ENCODE peak calls at places on chromosomes 13 and 19, in five cellular contexts. One of them, this sample, is unnamed.

GRCh38 chr13:26202365-26202972 is 19.6 kb downstream of the RNF6 start:
- DNase-seq in foreskin fibroblast: peak
- DNase-seq in Peyer's patch: no peak
- DNase-seq in esophagus squamous epithelium: no peak
- DNase-seq in epithelial cell of proximal tubule: no peak
- DNase-seq in this sample: no peak

GRCh38 chr19:8571006-8571411 is 6.2 kb downstream of the MYO1F start:
- DNase-seq in foreskin fibroblast: peak
- DNase-seq in Peyer's patch: peak
- DNase-seq in esophagus squamous epithelium: no peak
- DNase-seq in epithelial cell of proximal tubule: no peak
- DNase-seq in this sample: no peak

GRCh38 chr13:23350009-23350408 is 83.5 kb downstream of the SACS start:
- DNase-seq in foreskin fibroblast: peak
- DNase-seq in Peyer's patch: no peak
- DNase-seq in esophagus squamous epithelium: no peak
- DNase-seq in epithelial cell of proximal tubule: peak
- DNase-seq in this sample: no peak

GRCh38 chr19:39406656-39407393 is at the start of gene ZFP36:
- DNase-seq in foreskin fibroblast: peak
- DNase-seq in Peyer's patch: peak
- DNase-seq in esophagus squamous epithelium: peak
- DNase-seq in epithelial cell of proximal tubule: no peak
- DNase-seq in this sample: peak

GRCh38 chr19:50377051-50377441 is 789 bp downstream of the NR1H2 start:
- DNase-seq in foreskin fibroblast: no peak
- DNase-seq in Peyer's patch: peak
- DNase-seq in esophagus squamous epithelium: no peak
- DNase-seq in epithelial cell of proximal tubule: no peak
- DNase-seq in this sample: no peak

GRCh38 chr19:18541258-18541991 is 1.9 kb downstream of the FKBP8 start:
- DNase-seq in foreskin fibroblast: peak
- DNase-seq in Peyer's patch: no peak
- DNase-seq in esophagus squamous epithelium: no peak
- DNase-seq in epithelial cell of proximal tubule: no peak
- DNase-seq in this sample: no peak

GRCh38 chr19:34998777-34999497 is 1.2 kb upstream of the GRAMD1A start:
- DNase-seq in foreskin fibroblast: no peak
- DNase-seq in Peyer's patch: no peak
- DNase-seq in esophagus squamous epithelium: no peak
- DNase-seq in epithelial cell of proximal tubule: no peak
- DNase-seq in this sample: no peak

GRCh38 chr19:14526423-14526822 is 3.0 kb upstream of the TECR start:
- DNase-seq in foreskin fibroblast: no peak
- DNase-seq in Peyer's patch: no peak
- DNase-seq in esophagus squamous epithelium: no peak
- DNase-seq in epithelial cell of proximal tubule: no peak
- DNase-seq in this sample: no peak

GRCh38 chr19:3580156-3580955 is 4.9 kb upstream of the GIPC3 start:
- DNase-seq in foreskin fibroblast: peak
- DNase-seq in Peyer's patch: no peak
- DNase-seq in esophagus squamous epithelium: no peak
- DNase-seq in epithelial cell of proximal tubule: peak
- DNase-seq in this sample: no peak

GRCh38 chr19:35937345-35938281 is 1.4 kb downstream of the LRFN3 start:
- DNase-seq in foreskin fibroblast: peak
- DNase-seq in Peyer's patch: no peak
- DNase-seq in esophagus squamous epithelium: no peak
- DNase-seq in epithelial cell of proximal tubule: no peak
- DNase-seq in this sample: no peak

GRCh38 chr13:112719016-112719415 is 29.2 kb downstream of the ATP11A start:
- DNase-seq in foreskin fibroblast: no peak
- DNase-seq in Peyer's patch: no peak
- DNase-seq in esophagus squamous epithelium: no peak
- DNase-seq in epithelial cell of proximal tubule: no peak
- DNase-seq in this sample: no peak

GRCh38 chr19:17006579-17006978 is 20.0 kb downstream of the CPAMD8 start:
- DNase-seq in foreskin fibroblast: no peak
- DNase-seq in Peyer's patch: no peak
- DNase-seq in esophagus squamous epithelium: no peak
- DNase-seq in epithelial cell of proximal tubule: no peak
- DNase-seq in this sample: no peak

GRCh38 chr13:94328336-94329041 is 151.0 kb downstream of the DCT start:
- DNase-seq in foreskin fibroblast: no peak
- DNase-seq in Peyer's patch: no peak
- DNase-seq in esophagus squamous epithelium: no peak
- DNase-seq in epithelial cell of proximal tubule: no peak
- DNase-seq in this sample: no peak

GRCh38 chr13:36146513-36147276 is 15.5 kb upstream of the DCLK1 start:
- DNase-seq in foreskin fibroblast: no peak
- DNase-seq in Peyer's patch: no peak
- DNase-seq in esophagus squamous epithelium: no peak
- DNase-seq in epithelial cell of proximal tubule: no peak
- DNase-seq in this sample: no peak

GRCh38 chr13:32736648-32737047 is 150.4 kb downstream of the PDS5B start:
- DNase-seq in foreskin fibroblast: no peak
- DNase-seq in Peyer's patch: no peak
- DNase-seq in esophagus squamous epithelium: no peak
- DNase-seq in epithelial cell of proximal tubule: no peak
- DNase-seq in this sample: no peak

GRCh38 chr19:7377196-7377595 is 28.5 kb downstream of the ARHGEF18 start:
- DNase-seq in foreskin fibroblast: no peak
- DNase-seq in Peyer's patch: no peak
- DNase-seq in esophagus squamous epithelium: no peak
- DNase-seq in epithelial cell of proximal tubule: no peak
- DNase-seq in this sample: no peak

GRCh38 chr13:109336730-109337129 is 449.7 kb downstream of the IRS2 start:
- DNase-seq in foreskin fibroblast: peak
- DNase-seq in Peyer's patch: no peak
- DNase-seq in esophagus squamous epithelium: no peak
- DNase-seq in epithelial cell of proximal tubule: peak
- DNase-seq in this sample: no peak

GRCh38 chr13:65133094-65133493 is 2097.0 kb downstream of the PCDH9 start:
- DNase-seq in foreskin fibroblast: no peak
- DNase-seq in Peyer's patch: no peak
- DNase-seq in esophagus squamous epithelium: no peak
- DNase-seq in epithelial cell of proximal tubule: no peak
- DNase-seq in this sample: no peak

GRCh38 chr13:71751074-71751473 is 115.9 kb downstream of the DACH1 start:
- DNase-seq in foreskin fibroblast: no peak
- DNase-seq in Peyer's patch: no peak
- DNase-seq in esophagus squamous epithelium: no peak
- DNase-seq in epithelial cell of proximal tubule: no peak
- DNase-seq in this sample: no peak

GRCh38 chr13:98549006-98549727 is 27.7 kb downstream of the STK24 start:
- DNase-seq in foreskin fibroblast: peak
- DNase-seq in Peyer's patch: no peak
- DNase-seq in esophagus squamous epithelium: no peak
- DNase-seq in epithelial cell of proximal tubule: no peak
- DNase-seq in this sample: no peak

GRCh38 chr19:13089139-13089856 is 13.4 kb downstream of the LYL1 start:
- DNase-seq in foreskin fibroblast: no peak
- DNase-seq in Peyer's patch: no peak
- DNase-seq in esophagus squamous epithelium: no peak
- DNase-seq in epithelial cell of proximal tubule: no peak
- DNase-seq in this sample: peak

GRCh38 chr19:35513231-35513974 is at the start of gene DMKN:
- DNase-seq in foreskin fibroblast: peak
- DNase-seq in Peyer's patch: no peak
- DNase-seq in esophagus squamous epithelium: no peak
- DNase-seq in epithelial cell of proximal tubule: no peak
- DNase-seq in this sample: no peak

GRCh38 chr13:26037302-26037701 is 14.5 kb downstream of the SHISA2 start:
- DNase-seq in foreskin fibroblast: no peak
- DNase-seq in Peyer's patch: no peak
- DNase-seq in esophagus squamous epithelium: no peak
- DNase-seq in epithelial cell of proximal tubule: no peak
- DNase-seq in this sample: no peak

GRCh38 chr19:46611791-46612190 is 10.7 kb downstream of the CALM3 start:
- DNase-seq in foreskin fibroblast: no peak
- DNase-seq in Peyer's patch: no peak
- DNase-seq in esophagus squamous epithelium: no peak
- DNase-seq in epithelial cell of proximal tubule: no peak
- DNase-seq in this sample: peak

GRCh38 chr19:2877398-2878331 is 10.5 kb downstream of the ZNF556 start:
- DNase-seq in foreskin fibroblast: no peak
- DNase-seq in Peyer's patch: no peak
- DNase-seq in esophagus squamous epithelium: no peak
- DNase-seq in epithelial cell of proximal tubule: no peak
- DNase-seq in this sample: no peak

GRCh38 chr19:18894254-18895037 is 1.5 kb downstream of the CERS1 start:
- DNase-seq in foreskin fibroblast: peak
- DNase-seq in Peyer's patch: no peak
- DNase-seq in esophagus squamous epithelium: no peak
- DNase-seq in epithelial cell of proximal tubule: no peak
- DNase-seq in this sample: no peak

GRCh38 chr13:21138561-21138960 is 37.8 kb downstream of the SKA3 start:
- DNase-seq in foreskin fibroblast: no peak
- DNase-seq in Peyer's patch: no peak
- DNase-seq in esophagus squamous epithelium: no peak
- DNase-seq in epithelial cell of proximal tubule: no peak
- DNase-seq in this sample: no peak

GRCh38 chr13:21139374-21139773 is 37.0 kb downstream of the SKA3 start:
- DNase-seq in foreskin fibroblast: no peak
- DNase-seq in Peyer's patch: no peak
- DNase-seq in esophagus squamous epithelium: no peak
- DNase-seq in epithelial cell of proximal tubule: no peak
- DNase-seq in this sample: no peak

GRCh38 chr13:21147827-21148226 is 28.5 kb downstream of the SKA3 start:
- DNase-seq in foreskin fibroblast: no peak
- DNase-seq in Peyer's patch: no peak
- DNase-seq in esophagus squamous epithelium: no peak
- DNase-seq in epithelial cell of proximal tubule: no peak
- DNase-seq in this sample: no peak

GRCh38 chr13:21137696-21138095 is 38.7 kb downstream of the SKA3 start:
- DNase-seq in foreskin fibroblast: peak
- DNase-seq in Peyer's patch: no peak
- DNase-seq in esophagus squamous epithelium: no peak
- DNase-seq in epithelial cell of proximal tubule: no peak
- DNase-seq in this sample: no peak

DNA sequence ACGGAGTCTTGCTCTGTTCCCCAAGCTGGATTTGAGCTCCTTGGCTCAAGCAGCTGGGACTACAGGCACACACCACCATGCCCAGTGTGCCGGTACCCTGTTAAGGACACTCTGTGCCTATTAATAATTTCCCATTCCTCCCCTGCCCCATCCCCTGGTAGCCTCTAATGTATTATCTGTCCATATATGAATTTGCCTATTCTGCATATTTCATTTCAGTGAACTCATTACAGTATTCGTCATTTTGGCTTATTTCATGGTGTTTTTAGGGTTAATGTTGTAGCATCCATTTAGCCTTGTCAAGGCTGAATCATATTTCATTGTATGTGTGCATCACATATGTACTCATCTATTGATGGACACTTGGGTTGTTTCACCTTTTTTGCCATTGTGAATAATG is 33.6 kb downstream of the SKA3 start:
- DNase-seq in foreskin fibroblast: no peak
- DNase-seq in Peyer's patch: no peak
- DNase-seq in esophagus squamous epithelium: no peak
- DNase-seq in epithelial cell of proximal tubule: no peak
- DNase-seq in this sample: no peak
- H3K4me3 ChIP-seq in foreskin fibroblast: no peak
- H3K4me3 ChIP-seq in Peyer's patch: no peak
- H3K4me3 ChIP-seq in esophagus squamous epithelium: no peak
- H3K4me3 ChIP-seq in epithelial cell of proximal tubule: no peak
- H3K4me3 ChIP-seq in this sample: no peak

GRCh38 chr13:66312312-66313087 is 917.6 kb downstream of the PCDH9 start:
- DNase-seq in foreskin fibroblast: peak
- DNase-seq in Peyer's patch: no peak
- DNase-seq in esophagus squamous epithelium: no peak
- DNase-seq in epithelial cell of proximal tubule: no peak
- DNase-seq in this sample: no peak

GRCh38 chr13:66313408-66313807 is 916.7 kb downstream of the PCDH9 start:
- DNase-seq in foreskin fibroblast: peak
- DNase-seq in Peyer's patch: no peak
- DNase-seq in esophagus squamous epithelium: no peak
- DNase-seq in epithelial cell of proximal tubule: no peak
- DNase-seq in this sample: no peak
- H3K4me3 ChIP-seq in foreskin fibroblast: no peak
- H3K4me3 ChIP-seq in Peyer's patch: no peak
- H3K4me3 ChIP-seq in esophagus squamous epithelium: no peak
- H3K4me3 ChIP-seq in epithelial cell of proximal tubule: no peak
- H3K4me3 ChIP-seq in this sample: no peak

GRCh38 chr19:43439183-43440063 is 24.7 kb downstream of the TEX101 start:
- DNase-seq in foreskin fibroblast: peak
- DNase-seq in Peyer's patch: peak
- DNase-seq in esophagus squamous epithelium: no peak
- DNase-seq in epithelial cell of proximal tubule: no peak
- DNase-seq in this sample: no peak
- H3K4me3 ChIP-seq in foreskin fibroblast: no peak
- H3K4me3 ChIP-seq in Peyer's patch: no peak
- H3K4me3 ChIP-seq in esophagus squamous epithelium: no peak
- H3K4me3 ChIP-seq in epithelial cell of proximal tubule: no peak
- H3K4me3 ChIP-seq in this sample: no peak

GRCh38 chr13:106213028-106213427 is 322.4 kb downstream of the EFNB2 start:
- DNase-seq in foreskin fibroblast: no peak
- DNase-seq in Peyer's patch: no peak
- DNase-seq in esophagus squamous epithelium: no peak
- DNase-seq in epithelial cell of proximal tubule: no peak
- DNase-seq in this sample: no peak
- H3K4me3 ChIP-seq in foreskin fibroblast: no peak
- H3K4me3 ChIP-seq in Peyer's patch: no peak
- H3K4me3 ChIP-seq in esophagus squamous epithelium: no peak
- H3K4me3 ChIP-seq in epithelial cell of proximal tubule: no peak
- H3K4me3 ChIP-seq in this sample: no peak

GRCh38 chr13:19601749-19602725 is 31.4 kb upstream of the MPHOSPH8 start:
- DNase-seq in foreskin fibroblast: peak
- DNase-seq in Peyer's patch: no peak
- DNase-seq in esophagus squamous epithelium: no peak
- DNase-seq in epithelial cell of proximal tubule: no peak
- DNase-seq in this sample: no peak
- H3K4me3 ChIP-seq in foreskin fibroblast: peak
- H3K4me3 ChIP-seq in Peyer's patch: peak
- H3K4me3 ChIP-seq in esophagus squamous epithelium: peak
- H3K4me3 ChIP-seq in epithelial cell of proximal tubule: peak
- H3K4me3 ChIP-seq in this sample: peak

This sample was measured in ascending aorta.